ENCODE peak calls at places on chromosomes 1 and 21, in eight cellular contexts. R is GM20000, F is GM23248, J is NCI-H526, W is IMR-90, O is HEK293T, D is activated T-cell treated with anti-CD3 and anti-CD28 coated beads for 24 hours, E is AG04450. V is an unnamed sample.

GRCh38 chr1:100360790-100361232 is 8.5 kb downstream of the CDC14A start:
- DNase-seq in D (no peak), W (peak), R (no peak), O (peak), E (no peak), J (no peak), F (peak), V (no peak)

GRCh38 chr1:93629101-93630059 is 52.3 kb downstream of the BCAR3 start:
- DNase-seq in E (peak), F (peak), R (peak), W (peak), O (peak), J (peak), D (peak), V (peak)

GRCh38 chr21:38804617-38805281 is 980 bp upstream of the ETS2 start:
- DNase-seq in O (no peak), R (peak), D (peak), E (no peak), W (peak), F (peak), J (peak), V (peak)

GRCh38 chr1:8671313-8671917 is 146.0 kb downstream of the RERE start:
- DNase-seq in D (no peak), F (peak), O (peak), E (peak), W (peak), J (peak), R (peak), V (no peak)

GRCh38 chr1:192475970-192476369 is 99.6 kb upstream of the RGS1 start:
- DNase-seq in D (no peak), R (no peak), J (no peak), F (no peak), E (no peak), W (no peak), O (no peak), V (no peak)

GRCh38 chr1:199574949-199575348 is 452.6 kb upstream of the NR5A2 start:
- DNase-seq in J (no peak), O (no peak), F (no peak), R (no peak), W (no peak), D (no peak), E (no peak), V (no peak)

GRCh38 chr1:155007253-155007828 is 4.7 kb downstream of the ZBTB7B start:
- DNase-seq in J (no peak), O (no peak), F (no peak), R (no peak), D (no peak), E (no peak), W (no peak), V (no peak)

GRCh38 chr21:32484706-32485380 is 72.3 kb downstream of the EVA1C start:
- DNase-seq in E (no peak), F (no peak), O (no peak), W (no peak), J (no peak), D (no peak), R (no peak), V (no peak)

V was measured in stimulated activated CD4-positive, alpha-beta T cell treated with anti-CD3 and anti-CD28 coated beads, Interleukin-12 subunit alpha, Interleukin-12 subunit beta, amount 100 ng/mL, for 48 hours.